ENCODE peak calls at places on chromosomes 13 and 19, in six cellular contexts. One of them, this sample, is unnamed.

GRCh38 chr13:25501231-25501630 is 129.5 kb downstream of the ATP8A2 start:
- DNase-seq in germinal center: no peak
- DNase-seq in endothelial cell: no peak
- DNase-seq in astrocyte of the cerebellum: no peak
- DNase-seq in IMR-90: no peak
- DNase-seq in upper lobe of right lung: no peak
- DNase-seq in this sample: no peak

GRCh38 chr19:8515317-8515716 is 1.4 kb upstream of the ZNF414 start:
- DNase-seq in germinal center: no peak
- DNase-seq in endothelial cell: no peak
- DNase-seq in astrocyte of the cerebellum: no peak
- DNase-seq in IMR-90: no peak
- DNase-seq in upper lobe of right lung: peak
- DNase-seq in this sample: no peak

GRCh38 chr13:112700291-112701060 is 10.6 kb downstream of the ATP11A start:
- DNase-seq in germinal center: no peak
- DNase-seq in endothelial cell: no peak
- DNase-seq in astrocyte of the cerebellum: no peak
- DNase-seq in IMR-90: no peak
- DNase-seq in upper lobe of right lung: no peak
- DNase-seq in this sample: no peak

GRCh38 chr13:51267581-51267980 is 45.4 kb downstream of the FAM124A start:
- DNase-seq in germinal center: no peak
- DNase-seq in endothelial cell: no peak
- DNase-seq in astrocyte of the cerebellum: no peak
- DNase-seq in IMR-90: no peak
- DNase-seq in upper lobe of right lung: no peak
- DNase-seq in this sample: no peak

GRCh38 chr13:110132178-110132975 is 174.6 kb downstream of the COL4A1 start:
- DNase-seq in germinal center: no peak
- DNase-seq in endothelial cell: no peak
- DNase-seq in astrocyte of the cerebellum: no peak
- DNase-seq in IMR-90: peak
- DNase-seq in upper lobe of right lung: no peak
- DNase-seq in this sample: no peak

GRCh38 chr19:2202366-2202765 is 33.8 kb downstream of the PLEKHJ1 start:
- DNase-seq in germinal center: no peak
- DNase-seq in endothelial cell: no peak
- DNase-seq in astrocyte of the cerebellum: no peak
- DNase-seq in IMR-90: no peak
- DNase-seq in upper lobe of right lung: no peak
- DNase-seq in this sample: no peak

GRCh38 chr13:37011788-37012187 is 11.2 kb downstream of the EXOSC8 start:
- DNase-seq in germinal center: no peak
- DNase-seq in endothelial cell: no peak
- DNase-seq in astrocyte of the cerebellum: no peak
- DNase-seq in IMR-90: no peak
- DNase-seq in upper lobe of right lung: no peak
- DNase-seq in this sample: no peak

GRCh38 chr13:72195044-72195704 is 328.2 kb upstream of the DACH1 start:
- DNase-seq in germinal center: no peak
- DNase-seq in endothelial cell: no peak
- DNase-seq in astrocyte of the cerebellum: no peak
- DNase-seq in IMR-90: no peak
- DNase-seq in upper lobe of right lung: no peak
- DNase-seq in this sample: no peak

GRCh38 chr13:111118898-111119607 is 3.9 kb downstream of the ARHGEF7 start:
- DNase-seq in germinal center: no peak
- DNase-seq in endothelial cell: no peak
- DNase-seq in astrocyte of the cerebellum: no peak
- DNase-seq in IMR-90: no peak
- DNase-seq in upper lobe of right lung: no peak
- DNase-seq in this sample: no peak

GRCh38 chr13:76189882-76190519 is 553.9 kb downstream of the LMO7 start:
- DNase-seq in germinal center: no peak
- DNase-seq in endothelial cell: no peak
- DNase-seq in astrocyte of the cerebellum: no peak
- DNase-seq in IMR-90: no peak
- DNase-seq in upper lobe of right lung: no peak
- DNase-seq in this sample: no peak

GRCh38 chr19:11453468-11454341 is 18.3 kb downstream of the PRKCSH start:
- DNase-seq in germinal center: peak
- DNase-seq in endothelial cell: peak
- DNase-seq in astrocyte of the cerebellum: no peak
- DNase-seq in IMR-90: no peak
- DNase-seq in upper lobe of right lung: no peak
- DNase-seq in this sample: no peak

This sample was measured in skeletal muscle cell.